ENCODE peak calls at places on chromosomes 16 and 17, in five cellular contexts. One of them, this sample, is unnamed.

GRCh38 chr16:89720520-89720858 is 209 bp downstream of the VPS9D1 start:
- DNase-seq in heart left ventricle: peak
- DNase-seq in stimulated activated effector memory CD8-positive, alpha-beta T cell treated with anti-CD3 and anti-CD28 coated beads, Interleukin-12 subunit alpha, Interleukin-12 subunit beta, amount 100 ng/mL, for 72 hours: no peak
- DNase-seq in CD8-positive, alpha-beta T cell: peak
- DNase-seq in sciatic nerve: no peak
- DNase-seq in this sample: no peak

GRCh38 chr16:12318661-12319463 is 342.3 kb downstream of the SNX29 start:
- DNase-seq in stimulated activated effector memory CD8-positive, alpha-beta T cell treated with anti-CD3 and anti-CD28 coated beads, Interleukin-12 subunit alpha, Interleukin-12 subunit beta, amount 100 ng/mL, for 72 hours: no peak
- DNase-seq in heart left ventricle: no peak
- DNase-seq in CD8-positive, alpha-beta T cell: no peak
- DNase-seq in sciatic nerve: no peak
- DNase-seq in this sample: peak

GRCh38 chr17:27598337-27599050 is 32.5 kb upstream of the LGALS9 start:
- DNase-seq in CD8-positive, alpha-beta T cell: no peak
- DNase-seq in heart left ventricle: no peak
- DNase-seq in stimulated activated effector memory CD8-positive, alpha-beta T cell treated with anti-CD3 and anti-CD28 coated beads, Interleukin-12 subunit alpha, Interleukin-12 subunit beta, amount 100 ng/mL, for 72 hours: no peak
- DNase-seq in sciatic nerve: no peak
- DNase-seq in this sample: no peak

GRCh38 chr17:78340183-78340955 is 19.5 kb downstream of the SOCS3 start:
- DNase-seq in stimulated activated effector memory CD8-positive, alpha-beta T cell treated with anti-CD3 and anti-CD28 coated beads, Interleukin-12 subunit alpha, Interleukin-12 subunit beta, amount 100 ng/mL, for 72 hours: no peak
- DNase-seq in heart left ventricle: no peak
- DNase-seq in sciatic nerve: no peak
- DNase-seq in CD8-positive, alpha-beta T cell: no peak
- DNase-seq in this sample: no peak

GRCh38 chr17:83010323-83011200 is 68.8 kb upstream of the METRNL start:
- DNase-seq in stimulated activated effector memory CD8-positive, alpha-beta T cell treated with anti-CD3 and anti-CD28 coated beads, Interleukin-12 subunit alpha, Interleukin-12 subunit beta, amount 100 ng/mL, for 72 hours: no peak
- DNase-seq in heart left ventricle: no peak
- DNase-seq in CD8-positive, alpha-beta T cell: no peak
- DNase-seq in sciatic nerve: no peak
- DNase-seq in this sample: no peak

GRCh38 chr17:61331886-61332285 is 67.8 kb upstream of the TBX2 start:
- DNase-seq in heart left ventricle: no peak
- DNase-seq in sciatic nerve: no peak
- DNase-seq in CD8-positive, alpha-beta T cell: no peak
- DNase-seq in stimulated activated effector memory CD8-positive, alpha-beta T cell treated with anti-CD3 and anti-CD28 coated beads, Interleukin-12 subunit alpha, Interleukin-12 subunit beta, amount 100 ng/mL, for 72 hours: no peak
- DNase-seq in this sample: no peak

GRCh38 chr16:58533751-58534470 is 18.6 kb downstream of the SETD6 start:
- DNase-seq in heart left ventricle: peak
- DNase-seq in sciatic nerve: no peak
- DNase-seq in stimulated activated effector memory CD8-positive, alpha-beta T cell treated with anti-CD3 and anti-CD28 coated beads, Interleukin-12 subunit alpha, Interleukin-12 subunit beta, amount 100 ng/mL, for 72 hours: no peak
- DNase-seq in CD8-positive, alpha-beta T cell: no peak
- DNase-seq in this sample: no peak

GRCh38 chr16:56401482-56401881 is 23.9 kb downstream of the AMFR start:
- DNase-seq in heart left ventricle: no peak
- DNase-seq in stimulated activated effector memory CD8-positive, alpha-beta T cell treated with anti-CD3 and anti-CD28 coated beads, Interleukin-12 subunit alpha, Interleukin-12 subunit beta, amount 100 ng/mL, for 72 hours: no peak
- DNase-seq in CD8-positive, alpha-beta T cell: no peak
- DNase-seq in sciatic nerve: no peak
- DNase-seq in this sample: no peak

GRCh38 chr16:49181812-49182211 is 99.8 kb downstream of the CBLN1 start:
- DNase-seq in CD8-positive, alpha-beta T cell: no peak
- DNase-seq in stimulated activated effector memory CD8-positive, alpha-beta T cell treated with anti-CD3 and anti-CD28 coated beads, Interleukin-12 subunit alpha, Interleukin-12 subunit beta, amount 100 ng/mL, for 72 hours: no peak
- DNase-seq in heart left ventricle: no peak
- DNase-seq in sciatic nerve: no peak
- DNase-seq in this sample: no peak

GRCh38 chr16:85453-85782 is 7.4 kb downstream of the MPG start:
- DNase-seq in CD8-positive, alpha-beta T cell: no peak
- DNase-seq in heart left ventricle: no peak
- DNase-seq in sciatic nerve: no peak
- DNase-seq in stimulated activated effector memory CD8-positive, alpha-beta T cell treated with anti-CD3 and anti-CD28 coated beads, Interleukin-12 subunit alpha, Interleukin-12 subunit beta, amount 100 ng/mL, for 72 hours: no peak
- DNase-seq in this sample: no peak

GRCh38 chr17:43398724-43399595 is at the start of gene ARL4D:
- DNase-seq in heart left ventricle: peak
- DNase-seq in sciatic nerve: peak
- DNase-seq in CD8-positive, alpha-beta T cell: peak
- DNase-seq in stimulated activated effector memory CD8-positive, alpha-beta T cell treated with anti-CD3 and anti-CD28 coated beads, Interleukin-12 subunit alpha, Interleukin-12 subunit beta, amount 100 ng/mL, for 72 hours: peak
- DNase-seq in this sample: peak

GRCh38 chr17:63946440-63947363 is 14.6 kb upstream of the CD79B start:
- DNase-seq in sciatic nerve: no peak
- DNase-seq in stimulated activated effector memory CD8-positive, alpha-beta T cell treated with anti-CD3 and anti-CD28 coated beads, Interleukin-12 subunit alpha, Interleukin-12 subunit beta, amount 100 ng/mL, for 72 hours: peak
- DNase-seq in CD8-positive, alpha-beta T cell: peak
- DNase-seq in heart left ventricle: peak
- DNase-seq in this sample: peak

GRCh38 chr16:49469930-49470451 is 96.4 kb downstream of the C16orf78 start:
- DNase-seq in stimulated activated effector memory CD8-positive, alpha-beta T cell treated with anti-CD3 and anti-CD28 coated beads, Interleukin-12 subunit alpha, Interleukin-12 subunit beta, amount 100 ng/mL, for 72 hours: no peak
- DNase-seq in heart left ventricle: peak
- DNase-seq in sciatic nerve: peak
- DNase-seq in CD8-positive, alpha-beta T cell: no peak
- DNase-seq in this sample: no peak

GRCh38 chr16:83397601-83398000 is 410.2 kb upstream of the HSBP1 start:
- DNase-seq in stimulated activated effector memory CD8-positive, alpha-beta T cell treated with anti-CD3 and anti-CD28 coated beads, Interleukin-12 subunit alpha, Interleukin-12 subunit beta, amount 100 ng/mL, for 72 hours: no peak
- DNase-seq in sciatic nerve: no peak
- DNase-seq in CD8-positive, alpha-beta T cell: no peak
- DNase-seq in heart left ventricle: no peak
- DNase-seq in this sample: no peak

GRCh38 chr16:81201267-81201666 is 37.2 kb upstream of the BCO1 start:
- DNase-seq in CD8-positive, alpha-beta T cell: no peak
- DNase-seq in heart left ventricle: no peak
- DNase-seq in sciatic nerve: no peak
- DNase-seq in stimulated activated effector memory CD8-positive, alpha-beta T cell treated with anti-CD3 and anti-CD28 coated beads, Interleukin-12 subunit alpha, Interleukin-12 subunit beta, amount 100 ng/mL, for 72 hours: no peak
- DNase-seq in this sample: no peak

GRCh38 chr16:85153656-85154091 is 41.4 kb upstream of the CIBAR2 start:
- DNase-seq in heart left ventricle: peak
- DNase-seq in sciatic nerve: no peak
- DNase-seq in stimulated activated effector memory CD8-positive, alpha-beta T cell treated with anti-CD3 and anti-CD28 coated beads, Interleukin-12 subunit alpha, Interleukin-12 subunit beta, amount 100 ng/mL, for 72 hours: no peak
- DNase-seq in CD8-positive, alpha-beta T cell: no peak
- DNase-seq in this sample: no peak

This sample was measured in cardiac fibroblast.